ENCODE peak calls at places on chromosomes 1 and 21, in five cellular contexts. H is T1000, A is iPS DF 6.9, J is body of pancreas, R is neural progenitor cell. L is an unnamed sample.

GRCh38 chr1:214895226-214895625 is 187.3 kb upstream of the KCNK2 start:
- DNase-seq in H (no peak), A (no peak), J (no peak), R (peak), L (no peak)

GRCh38 chr21:18812308-18812707 is 408.7 kb upstream of the TMPRSS15 start:
- DNase-seq in H (no peak), A (no peak), J (no peak), R (no peak), L (no peak)

GRCh38 chr21:26811031-26811430 is 34.2 kb downstream of the ADAMTS1 start:
- DNase-seq in H (no peak), A (no peak), J (no peak), R (no peak), L (no peak)

GRCh38 chr1:13663969-13664368 is 36.0 kb upstream of the PRDM2 start:
- DNase-seq in H (no peak), A (no peak), J (no peak), R (no peak), L (no peak)

GRCh38 chr1:59414406-59415133 is 117.7 kb downstream of the FGGY start:
- DNase-seq in H (no peak), A (no peak), J (no peak), R (no peak), L (no peak)

GRCh38 chr21:39690454-39690853 is 54.5 kb upstream of the IGSF5 start:
- DNase-seq in H (no peak), A (no peak), J (no peak), R (no peak), L (no peak)

GRCh38 chr1:163346326-163346870 is 24.6 kb downstream of the NUF2 start:
- DNase-seq in H (no peak), A (no peak), J (no peak), R (no peak), L (no peak)

GRCh38 chr1:177200290-177200689 is 29.5 kb downstream of the BRINP2 start:
- DNase-seq in H (no peak), A (no peak), J (no peak), R (no peak), L (no peak)

GRCh38 chr1:109357673-109358072 is 40.0 kb downstream of the SORT1 start:
- DNase-seq in H (no peak), A (no peak), J (no peak), R (no peak), L (no peak)

GRCh38 chr1:156480411-156481192 is 20.0 kb downstream of the MEF2D start:
- DNase-seq in H (no peak), A (peak), J (peak), R (peak), L (no peak)

GRCh38 chr1:184489908-184490307 is 103.1 kb downstream of the C1orf21 start:
- DNase-seq in H (no peak), A (no peak), J (no peak), R (no peak), L (no peak)

GRCh38 chr21:33801424-33802405 is 113.9 kb downstream of the ATP5PO start:
- DNase-seq in H (peak), A (no peak), J (peak), R (peak), L (no peak)

GRCh38 chr1:111789077-111789476 is 33.4 kb downstream of the DDX20 start:
- DNase-seq in H (no peak), A (no peak), J (peak), R (no peak), L (no peak)

GRCh38 chr1:236303675-236304074 is 21.9 kb upstream of the ERO1B start:
- DNase-seq in H (no peak), A (no peak), J (no peak), R (peak), L (no peak)

GRCh38 chr1:162090378-162090777 is 20.9 kb downstream of the NOS1AP start:
- DNase-seq in H (no peak), A (no peak), J (no peak), R (no peak), L (no peak)

GRCh38 chr1:184389446-184389845 is 2.6 kb downstream of the C1orf21 start:
- DNase-seq in H (no peak), A (no peak), J (no peak), R (no peak), L (no peak)

GRCh38 chr1:11058026-11058425 is 1.8 kb downstream of the SRM start:
- DNase-seq in H (no peak), A (no peak), J (no peak), R (no peak), L (no peak)

GRCh38 chr1:21149430-21149861 is 27.3 kb downstream of the EIF4G3 start:
- DNase-seq in H (peak), A (no peak), J (peak), R (no peak), L (no peak)

GRCh38 chr1:58715108-58715507 is 15.2 kb upstream of the MYSM1 start:
- DNase-seq in H (no peak), A (no peak), J (no peak), R (no peak), L (no peak)

GRCh38 chr1:226132731-226133503 is 53.6 kb downstream of the ACBD3 start:
- DNase-seq in H (no peak), A (no peak), J (peak), R (no peak), L (no peak)

GRCh38 chr1:89487972-89488371 is 36.7 kb upstream of the LRRC8B start:
- DNase-seq in H (no peak), A (no peak), J (no peak), R (no peak), L (no peak)

GRCh38 chr1:74523873-74524480 is 11.6 kb upstream of the LRRC53 start:
- DNase-seq in H (no peak), A (no peak), J (no peak), R (no peak), L (no peak)

GRCh38 chr1:38607526-38607925 is 252.0 kb downstream of the RRAGC start:
- DNase-seq in H (no peak), A (no peak), J (no peak), R (no peak), L (no peak)

GRCh38 chr1:38758824-38759223 is 100.7 kb downstream of the RRAGC start:
- DNase-seq in H (no peak), A (no peak), J (no peak), R (no peak), L (no peak)

GRCh38 chr1:11654571-11655262 is at the start of gene FBXO44:
- DNase-seq in H (peak), A (no peak), J (peak), R (peak), L (peak)

GRCh38 chr1:219544163-219544846 is 68.6 kb downstream of the ZC3H11B start:
- DNase-seq in H (no peak), A (no peak), J (no peak), R (no peak), L (no peak)

GRCh38 chr1:17995480-17995879 is 112.1 kb upstream of the IGSF21 start:
- DNase-seq in H (no peak), A (no peak), J (no peak), R (no peak), L (no peak)

GRCh38 chr21:32712043-32712442 is 15.8 kb downstream of the SYNJ1 start:
- DNase-seq in H (no peak), A (no peak), J (no peak), R (no peak), L (no peak)

GRCh38 chr1:150484861-150485260 is 2.4 kb upstream of the TARS2 start:
- DNase-seq in H (no peak), A (no peak), J (no peak), R (no peak), L (no peak)

GRCh38 chr1:36081926-36082485 is 1.9 kb upstream of the TEKT2 start:
- DNase-seq in H (no peak), A (no peak), J (no peak), R (no peak), L (no peak)

GRCh38 chr1:110152133-110152785 is 2.0 kb downstream of the SLC6A17 start:
- DNase-seq in H (no peak), A (no peak), J (no peak), R (no peak), L (no peak)

GRCh38 chr1:156706647-156707008 is 1.2 kb upstream of the CRABP2 start:
- DNase-seq in H (no peak), A (no peak), J (peak), R (peak), L (peak)

GRCh38 chr1:221714227-221715116 is 27.4 kb downstream of the DUSP10 start:
- DNase-seq in H (no peak), A (no peak), J (no peak), R (peak), L (no peak)

GRCh38 chr1:60037061-60037460 is 36.5 kb downstream of the C1orf87 start:
- DNase-seq in H (no peak), A (no peak), J (no peak), R (no peak), L (no peak)

GRCh38 chr1:78702426-78702825 is 52.8 kb downstream of the IFI44 start:
- DNase-seq in H (no peak), A (no peak), J (no peak), R (no peak), L (no peak)

GRCh38 chr21:38887062-38887686 is 81.4 kb downstream of the ETS2 start:
- DNase-seq in H (no peak), A (no peak), J (no peak), R (no peak), L (no peak)

GRCh38 chr1:212158912-212159796 is 123.6 kb downstream of the DTL start:
- DNase-seq in H (no peak), A (no peak), J (no peak), R (no peak), L (no peak)

GRCh38 chr1:8763888-8764287 is 53.6 kb downstream of the RERE start:
- DNase-seq in H (no peak), A (no peak), J (peak), R (peak), L (no peak)

GRCh38 chr1:95888877-95889799 is 655.1 kb downstream of the RWDD3 start:
- DNase-seq in H (no peak), A (no peak), J (no peak), R (peak), L (no peak)

GRCh38 chr1:98049370-98050115 is 128.7 kb upstream of the DPYD start:
- DNase-seq in H (no peak), A (no peak), J (no peak), R (peak), L (no peak)